ENCODE peak calls at places on chromosomes 11 and 22, in nine cellular contexts. One of them, this sample, is unnamed.

GRCh38 chr22:30265851-30266444 is 703 bp downstream of the OSM start:
- DNase-seq in GM04503: no peak
- DNase-seq in left lobe of liver: peak; percentile 67
- DNase-seq in T-helper 1 cell: peak; percentile 75
- DNase-seq in stimulated activated effector memory CD8-positive, alpha-beta T cell treated with anti-CD3 and anti-CD28 coated beads, Interleukin-12 subunit alpha, Interleukin-12 subunit beta, amount 100 ng/mL, for 72 hours: peak; percentile 92
- DNase-seq in HTR-8/SVneo: no peak
- DNase-seq in fibroblast of villous mesenchyme: no peak
- DNase-seq in HCT116: no peak
- DNase-seq in HEK293T: no peak
- DNase-seq in this sample: peak; percentile 81

GRCh38 chr11:86955674-86956522 is 703 bp upstream of the FZD4 start:
- DNase-seq in GM04503: no peak
- DNase-seq in left lobe of liver: peak; percentile 85
- DNase-seq in T-helper 1 cell: peak; percentile 4
- DNase-seq in stimulated activated effector memory CD8-positive, alpha-beta T cell treated with anti-CD3 and anti-CD28 coated beads, Interleukin-12 subunit alpha, Interleukin-12 subunit beta, amount 100 ng/mL, for 72 hours: peak; percentile 68
- DNase-seq in HTR-8/SVneo: peak; percentile 85
- DNase-seq in fibroblast of villous mesenchyme: peak; percentile 88
- DNase-seq in HCT116: peak; percentile 34
- DNase-seq in HEK293T: peak; percentile 81
- DNase-seq in this sample: peak; percentile 22

GRCh38 chr22:33116846-33117547 is 58.8 kb upstream of the SYN3 start:
- DNase-seq in GM04503: no peak
- DNase-seq in left lobe of liver: no peak
- DNase-seq in T-helper 1 cell: no peak
- DNase-seq in stimulated activated effector memory CD8-positive, alpha-beta T cell treated with anti-CD3 and anti-CD28 coated beads, Interleukin-12 subunit alpha, Interleukin-12 subunit beta, amount 100 ng/mL, for 72 hours: no peak
- DNase-seq in HTR-8/SVneo: no peak
- DNase-seq in fibroblast of villous mesenchyme: no peak
- DNase-seq in HCT116: no peak
- DNase-seq in HEK293T: no peak
- DNase-seq in this sample: no peak

GRCh38 chr11:126833020-126833419 is 167.6 kb downstream of the KIRREL3 start:
- DNase-seq in GM04503: no peak
- DNase-seq in left lobe of liver: no peak
- DNase-seq in T-helper 1 cell: no peak
- DNase-seq in stimulated activated effector memory CD8-positive, alpha-beta T cell treated with anti-CD3 and anti-CD28 coated beads, Interleukin-12 subunit alpha, Interleukin-12 subunit beta, amount 100 ng/mL, for 72 hours: no peak
- DNase-seq in HTR-8/SVneo: no peak
- DNase-seq in fibroblast of villous mesenchyme: no peak
- DNase-seq in HCT116: no peak
- DNase-seq in HEK293T: no peak
- DNase-seq in this sample: no peak

GRCh38 chr11:37916331-37916730 is 1318.3 kb upstream of the RAG2 start:
- DNase-seq in GM04503: no peak
- DNase-seq in left lobe of liver: no peak
- DNase-seq in T-helper 1 cell: no peak
- DNase-seq in stimulated activated effector memory CD8-positive, alpha-beta T cell treated with anti-CD3 and anti-CD28 coated beads, Interleukin-12 subunit alpha, Interleukin-12 subunit beta, amount 100 ng/mL, for 72 hours: no peak
- DNase-seq in HTR-8/SVneo: no peak
- DNase-seq in fibroblast of villous mesenchyme: no peak
- DNase-seq in HCT116: no peak
- DNase-seq in HEK293T: no peak
- DNase-seq in this sample: no peak

GRCh38 chr11:122843281-122844150 is 5.2 kb downstream of the CRTAM start:
- DNase-seq in GM04503: no peak
- DNase-seq in left lobe of liver: no peak
- DNase-seq in T-helper 1 cell: peak; percentile 16
- DNase-seq in stimulated activated effector memory CD8-positive, alpha-beta T cell treated with anti-CD3 and anti-CD28 coated beads, Interleukin-12 subunit alpha, Interleukin-12 subunit beta, amount 100 ng/mL, for 72 hours: peak; percentile 77
- DNase-seq in HTR-8/SVneo: no peak
- DNase-seq in fibroblast of villous mesenchyme: no peak
- DNase-seq in HCT116: no peak
- DNase-seq in HEK293T: no peak
- DNase-seq in this sample: peak; percentile 61

GRCh38 chr11:46315033-46315738 is 32.1 kb upstream of the DGKZ start:
- DNase-seq in GM04503: no peak
- DNase-seq in left lobe of liver: no peak
- DNase-seq in T-helper 1 cell: peak; percentile 46
- DNase-seq in stimulated activated effector memory CD8-positive, alpha-beta T cell treated with anti-CD3 and anti-CD28 coated beads, Interleukin-12 subunit alpha, Interleukin-12 subunit beta, amount 100 ng/mL, for 72 hours: peak; percentile 90
- DNase-seq in HTR-8/SVneo: peak; percentile 89
- DNase-seq in fibroblast of villous mesenchyme: peak; percentile 79
- DNase-seq in HCT116: peak; percentile 86
- DNase-seq in HEK293T: peak; percentile 90
- DNase-seq in this sample: peak; percentile 62

GRCh38 chr11:65414776-65415498 is 7.7 kb upstream of the NEAT1 start:
- DNase-seq in GM04503: no peak
- DNase-seq in left lobe of liver: peak; percentile 43
- DNase-seq in T-helper 1 cell: no peak
- DNase-seq in stimulated activated effector memory CD8-positive, alpha-beta T cell treated with anti-CD3 and anti-CD28 coated beads, Interleukin-12 subunit alpha, Interleukin-12 subunit beta, amount 100 ng/mL, for 72 hours: no peak
- DNase-seq in HTR-8/SVneo: no peak
- DNase-seq in fibroblast of villous mesenchyme: peak; percentile 37
- DNase-seq in HCT116: no peak
- DNase-seq in HEK293T: no peak
- DNase-seq in this sample: no peak

GRCh38 chr11:110479445-110480101 is 49.8 kb downstream of the FDX1 start:
- DNase-seq in GM04503: no peak
- DNase-seq in left lobe of liver: no peak
- DNase-seq in T-helper 1 cell: no peak
- DNase-seq in stimulated activated effector memory CD8-positive, alpha-beta T cell treated with anti-CD3 and anti-CD28 coated beads, Interleukin-12 subunit alpha, Interleukin-12 subunit beta, amount 100 ng/mL, for 72 hours: no peak
- DNase-seq in HTR-8/SVneo: no peak
- DNase-seq in fibroblast of villous mesenchyme: peak; percentile 44
- DNase-seq in HCT116: no peak
- DNase-seq in HEK293T: no peak
- DNase-seq in this sample: no peak

GRCh38 chr11:73389134-73389525 is 12.9 kb downstream of the RELT start:
- DNase-seq in GM04503: no peak
- DNase-seq in left lobe of liver: no peak
- DNase-seq in T-helper 1 cell: no peak
- DNase-seq in stimulated activated effector memory CD8-positive, alpha-beta T cell treated with anti-CD3 and anti-CD28 coated beads, Interleukin-12 subunit alpha, Interleukin-12 subunit beta, amount 100 ng/mL, for 72 hours: no peak
- DNase-seq in HTR-8/SVneo: no peak
- DNase-seq in fibroblast of villous mesenchyme: no peak
- DNase-seq in HCT116: no peak
- DNase-seq in HEK293T: no peak
- DNase-seq in this sample: no peak

GRCh38 chr11:8586184-8586583 is 7.8 kb downstream of the STK33 start:
- DNase-seq in GM04503: no peak
- DNase-seq in left lobe of liver: no peak
- DNase-seq in T-helper 1 cell: no peak
- DNase-seq in stimulated activated effector memory CD8-positive, alpha-beta T cell treated with anti-CD3 and anti-CD28 coated beads, Interleukin-12 subunit alpha, Interleukin-12 subunit beta, amount 100 ng/mL, for 72 hours: no peak
- DNase-seq in HTR-8/SVneo: no peak
- DNase-seq in fibroblast of villous mesenchyme: no peak
- DNase-seq in HCT116: no peak
- DNase-seq in HEK293T: no peak
- DNase-seq in this sample: no peak

GRCh38 chr11:73510877-73511276 is 87.0 kb downstream of the FAM168A start:
- DNase-seq in GM04503: no peak
- DNase-seq in left lobe of liver: no peak
- DNase-seq in T-helper 1 cell: no peak
- DNase-seq in stimulated activated effector memory CD8-positive, alpha-beta T cell treated with anti-CD3 and anti-CD28 coated beads, Interleukin-12 subunit alpha, Interleukin-12 subunit beta, amount 100 ng/mL, for 72 hours: no peak
- DNase-seq in HTR-8/SVneo: no peak
- DNase-seq in fibroblast of villous mesenchyme: no peak
- DNase-seq in HCT116: no peak
- DNase-seq in HEK293T: no peak
- DNase-seq in this sample: no peak

GRCh38 chr11:32297629-32298028 is 137.7 kb downstream of the WT1 start:
- DNase-seq in GM04503: peak; percentile 14
- DNase-seq in left lobe of liver: no peak
- DNase-seq in T-helper 1 cell: no peak
- DNase-seq in stimulated activated effector memory CD8-positive, alpha-beta T cell treated with anti-CD3 and anti-CD28 coated beads, Interleukin-12 subunit alpha, Interleukin-12 subunit beta, amount 100 ng/mL, for 72 hours: no peak
- DNase-seq in HTR-8/SVneo: peak; percentile 65
- DNase-seq in fibroblast of villous mesenchyme: peak; percentile 59
- DNase-seq in HCT116: peak; percentile 31
- DNase-seq in HEK293T: peak; percentile 45
- DNase-seq in this sample: no peak

GRCh38 chr11:95147364-95147905 is 57.8 kb downstream of the ENDOD1 start:
- DNase-seq in GM04503: peak; percentile 44
- DNase-seq in left lobe of liver: no peak
- DNase-seq in T-helper 1 cell: no peak
- DNase-seq in stimulated activated effector memory CD8-positive, alpha-beta T cell treated with anti-CD3 and anti-CD28 coated beads, Interleukin-12 subunit alpha, Interleukin-12 subunit beta, amount 100 ng/mL, for 72 hours: no peak
- DNase-seq in HTR-8/SVneo: peak; percentile 71
- DNase-seq in fibroblast of villous mesenchyme: peak; percentile 96
- DNase-seq in HCT116: peak; percentile 34
- DNase-seq in HEK293T: no peak
- DNase-seq in this sample: no peak

GRCh38 chr11:61971177-61972111 is 4.0 kb upstream of the FTH1 start:
- DNase-seq in GM04503: peak; percentile 91
- DNase-seq in left lobe of liver: peak; percentile 98
- DNase-seq in T-helper 1 cell: no peak
- DNase-seq in stimulated activated effector memory CD8-positive, alpha-beta T cell treated with anti-CD3 and anti-CD28 coated beads, Interleukin-12 subunit alpha, Interleukin-12 subunit beta, amount 100 ng/mL, for 72 hours: no peak
- DNase-seq in HTR-8/SVneo: peak; percentile 83
- DNase-seq in fibroblast of villous mesenchyme: peak; percentile 100
- DNase-seq in HCT116: peak; percentile 88
- DNase-seq in HEK293T: peak; percentile 72
- DNase-seq in this sample: no peak

GRCh38 chr22:24485608-24486007 is 9.5 kb upstream of the UPB1 start:
- DNase-seq in GM04503: no peak
- DNase-seq in left lobe of liver: no peak
- DNase-seq in T-helper 1 cell: no peak
- DNase-seq in stimulated activated effector memory CD8-positive, alpha-beta T cell treated with anti-CD3 and anti-CD28 coated beads, Interleukin-12 subunit alpha, Interleukin-12 subunit beta, amount 100 ng/mL, for 72 hours: no peak
- DNase-seq in HTR-8/SVneo: peak; percentile 25
- DNase-seq in fibroblast of villous mesenchyme: no peak
- DNase-seq in HCT116: no peak
- DNase-seq in HEK293T: no peak
- DNase-seq in this sample: no peak

GRCh38 chr22:36405221-36405631 is 17.5 kb upstream of the MYH9 start:
- DNase-seq in GM04503: no peak
- DNase-seq in left lobe of liver: no peak
- DNase-seq in T-helper 1 cell: no peak
- DNase-seq in stimulated activated effector memory CD8-positive, alpha-beta T cell treated with anti-CD3 and anti-CD28 coated beads, Interleukin-12 subunit alpha, Interleukin-12 subunit beta, amount 100 ng/mL, for 72 hours: no peak
- DNase-seq in HTR-8/SVneo: no peak
- DNase-seq in fibroblast of villous mesenchyme: no peak
- DNase-seq in HCT116: no peak
- DNase-seq in HEK293T: no peak
- DNase-seq in this sample: no peak

GRCh38 chr22:37827056-37827455 is 3.9 kb downstream of the GALR3 start:
- DNase-seq in GM04503: no peak
- DNase-seq in left lobe of liver: no peak
- DNase-seq in T-helper 1 cell: no peak
- DNase-seq in stimulated activated effector memory CD8-positive, alpha-beta T cell treated with anti-CD3 and anti-CD28 coated beads, Interleukin-12 subunit alpha, Interleukin-12 subunit beta, amount 100 ng/mL, for 72 hours: no peak
- DNase-seq in HTR-8/SVneo: no peak
- DNase-seq in fibroblast of villous mesenchyme: no peak
- DNase-seq in HCT116: no peak
- DNase-seq in HEK293T: no peak
- DNase-seq in this sample: no peak

GRCh38 chr22:49391436-49391835 is 436.2 kb downstream of the BRD1 start:
- DNase-seq in GM04503: no peak
- DNase-seq in left lobe of liver: peak; percentile 21
- DNase-seq in T-helper 1 cell: no peak
- DNase-seq in stimulated activated effector memory CD8-positive, alpha-beta T cell treated with anti-CD3 and anti-CD28 coated beads, Interleukin-12 subunit alpha, Interleukin-12 subunit beta, amount 100 ng/mL, for 72 hours: no peak
- DNase-seq in HTR-8/SVneo: no peak
- DNase-seq in fibroblast of villous mesenchyme: no peak
- DNase-seq in HCT116: no peak
- DNase-seq in HEK293T: no peak
- DNase-seq in this sample: no peak

GRCh38 chr11:112971200-112971599 is 10.0 kb downstream of the NCAM1 start:
- DNase-seq in GM04503: no peak
- DNase-seq in left lobe of liver: no peak
- DNase-seq in T-helper 1 cell: no peak
- DNase-seq in stimulated activated effector memory CD8-positive, alpha-beta T cell treated with anti-CD3 and anti-CD28 coated beads, Interleukin-12 subunit alpha, Interleukin-12 subunit beta, amount 100 ng/mL, for 72 hours: no peak
- DNase-seq in HTR-8/SVneo: no peak
- DNase-seq in fibroblast of villous mesenchyme: no peak
- DNase-seq in HCT116: no peak
- DNase-seq in HEK293T: no peak
- DNase-seq in this sample: no peak

GRCh38 chr11:127859941-127860354 is 727.4 kb downstream of the ETS1 start:
- DNase-seq in GM04503: peak; percentile 21
- DNase-seq in left lobe of liver: no peak
- DNase-seq in T-helper 1 cell: no peak
- DNase-seq in stimulated activated effector memory CD8-positive, alpha-beta T cell treated with anti-CD3 and anti-CD28 coated beads, Interleukin-12 subunit alpha, Interleukin-12 subunit beta, amount 100 ng/mL, for 72 hours: no peak
- DNase-seq in HTR-8/SVneo: no peak
- DNase-seq in fibroblast of villous mesenchyme: no peak
- DNase-seq in HCT116: no peak
- DNase-seq in HEK293T: no peak
- DNase-seq in this sample: no peak

GRCh38 chr22:37442537-37442936 is 15.3 kb upstream of the ELFN2 start:
- DNase-seq in GM04503: no peak
- DNase-seq in left lobe of liver: no peak
- DNase-seq in T-helper 1 cell: no peak
- DNase-seq in stimulated activated effector memory CD8-positive, alpha-beta T cell treated with anti-CD3 and anti-CD28 coated beads, Interleukin-12 subunit alpha, Interleukin-12 subunit beta, amount 100 ng/mL, for 72 hours: no peak
- DNase-seq in HTR-8/SVneo: peak; percentile 27
- DNase-seq in fibroblast of villous mesenchyme: peak; percentile 53
- DNase-seq in HCT116: peak; percentile 67
- DNase-seq in HEK293T: no peak
- DNase-seq in this sample: no peak

GRCh38 chr11:63012450-63013238 is 3.0 kb downstream of the SLC22A8 start:
- DNase-seq in GM04503: no peak
- DNase-seq in left lobe of liver: no peak
- DNase-seq in T-helper 1 cell: no peak
- DNase-seq in stimulated activated effector memory CD8-positive, alpha-beta T cell treated with anti-CD3 and anti-CD28 coated beads, Interleukin-12 subunit alpha, Interleukin-12 subunit beta, amount 100 ng/mL, for 72 hours: no peak
- DNase-seq in HTR-8/SVneo: no peak
- DNase-seq in fibroblast of villous mesenchyme: no peak
- DNase-seq in HCT116: no peak
- DNase-seq in HEK293T: no peak
- DNase-seq in this sample: no peak

GRCh38 chr11:3231851-3232744 is at the start of gene MRGPRE:
- DNase-seq in GM04503: no peak
- DNase-seq in left lobe of liver: no peak
- DNase-seq in T-helper 1 cell: no peak
- DNase-seq in stimulated activated effector memory CD8-positive, alpha-beta T cell treated with anti-CD3 and anti-CD28 coated beads, Interleukin-12 subunit alpha, Interleukin-12 subunit beta, amount 100 ng/mL, for 72 hours: peak; percentile 26
- DNase-seq in HTR-8/SVneo: no peak
- DNase-seq in fibroblast of villous mesenchyme: peak; percentile 5
- DNase-seq in HCT116: no peak
- DNase-seq in HEK293T: no peak
- DNase-seq in this sample: no peak

GRCh38 chr11:57345555-57346151 is 7.5 kb downstream of the P2RX3 start:
- DNase-seq in GM04503: no peak
- DNase-seq in left lobe of liver: peak; percentile 73
- DNase-seq in T-helper 1 cell: peak; percentile 56
- DNase-seq in stimulated activated effector memory CD8-positive, alpha-beta T cell treated with anti-CD3 and anti-CD28 coated beads, Interleukin-12 subunit alpha, Interleukin-12 subunit beta, amount 100 ng/mL, for 72 hours: peak; percentile 73
- DNase-seq in HTR-8/SVneo: peak; percentile 64
- DNase-seq in fibroblast of villous mesenchyme: peak; percentile 65
- DNase-seq in HCT116: peak; percentile 76
- DNase-seq in HEK293T: peak; percentile 77
- DNase-seq in this sample: peak; percentile 59

GRCh38 chr11:7436657-7437056 is 48.6 kb upstream of the OLFML1 start:
- DNase-seq in GM04503: no peak
- DNase-seq in left lobe of liver: no peak
- DNase-seq in T-helper 1 cell: no peak
- DNase-seq in stimulated activated effector memory CD8-positive, alpha-beta T cell treated with anti-CD3 and anti-CD28 coated beads, Interleukin-12 subunit alpha, Interleukin-12 subunit beta, amount 100 ng/mL, for 72 hours: no peak
- DNase-seq in HTR-8/SVneo: no peak
- DNase-seq in fibroblast of villous mesenchyme: no peak
- DNase-seq in HCT116: no peak
- DNase-seq in HEK293T: no peak
- DNase-seq in this sample: peak; percentile 18

GRCh38 chr11:87020336-87020735 is 17.4 kb upstream of the TMEM135 start:
- DNase-seq in GM04503: no peak
- DNase-seq in left lobe of liver: no peak
- DNase-seq in T-helper 1 cell: no peak
- DNase-seq in stimulated activated effector memory CD8-positive, alpha-beta T cell treated with anti-CD3 and anti-CD28 coated beads, Interleukin-12 subunit alpha, Interleukin-12 subunit beta, amount 100 ng/mL, for 72 hours: no peak
- DNase-seq in HTR-8/SVneo: no peak
- DNase-seq in fibroblast of villous mesenchyme: no peak
- DNase-seq in HCT116: no peak
- DNase-seq in HEK293T: no peak
- DNase-seq in this sample: no peak

GRCh38 chr11:123579482-123579812 is 75.0 kb downstream of the SCN3B start:
- DNase-seq in GM04503: no peak
- DNase-seq in left lobe of liver: no peak
- DNase-seq in T-helper 1 cell: no peak
- DNase-seq in stimulated activated effector memory CD8-positive, alpha-beta T cell treated with anti-CD3 and anti-CD28 coated beads, Interleukin-12 subunit alpha, Interleukin-12 subunit beta, amount 100 ng/mL, for 72 hours: no peak
- DNase-seq in HTR-8/SVneo: no peak
- DNase-seq in fibroblast of villous mesenchyme: no peak
- DNase-seq in HCT116: no peak
- DNase-seq in HEK293T: no peak
- DNase-seq in this sample: no peak

GRCh38 chr11:119671561-119672015 is 57.4 kb downstream of the NECTIN1 start:
- DNase-seq in GM04503: no peak
- DNase-seq in left lobe of liver: no peak
- DNase-seq in T-helper 1 cell: no peak
- DNase-seq in stimulated activated effector memory CD8-positive, alpha-beta T cell treated with anti-CD3 and anti-CD28 coated beads, Interleukin-12 subunit alpha, Interleukin-12 subunit beta, amount 100 ng/mL, for 72 hours: no peak
- DNase-seq in HTR-8/SVneo: no peak
- DNase-seq in fibroblast of villous mesenchyme: peak; percentile 65
- DNase-seq in HCT116: no peak
- DNase-seq in HEK293T: no peak
- DNase-seq in this sample: no peak

GRCh38 chr22:38732251-38732815 is 23.5 kb downstream of the SUN2 start:
- DNase-seq in GM04503: no peak
- DNase-seq in left lobe of liver: peak; percentile 88
- DNase-seq in T-helper 1 cell: no peak
- DNase-seq in stimulated activated effector memory CD8-positive, alpha-beta T cell treated with anti-CD3 and anti-CD28 coated beads, Interleukin-12 subunit alpha, Interleukin-12 subunit beta, amount 100 ng/mL, for 72 hours: no peak
- DNase-seq in HTR-8/SVneo: no peak
- DNase-seq in fibroblast of villous mesenchyme: no peak
- DNase-seq in HCT116: no peak
- DNase-seq in HEK293T: no peak
- DNase-seq in this sample: no peak

GRCh38 chr11:93614111-93614784 is 47.2 kb upstream of the CEP295 start:
- DNase-seq in GM04503: no peak
- DNase-seq in left lobe of liver: no peak
- DNase-seq in T-helper 1 cell: no peak
- DNase-seq in stimulated activated effector memory CD8-positive, alpha-beta T cell treated with anti-CD3 and anti-CD28 coated beads, Interleukin-12 subunit alpha, Interleukin-12 subunit beta, amount 100 ng/mL, for 72 hours: peak; percentile 53
- DNase-seq in HTR-8/SVneo: no peak
- DNase-seq in fibroblast of villous mesenchyme: no peak
- DNase-seq in HCT116: peak; percentile 43
- DNase-seq in HEK293T: peak; percentile 54
- DNase-seq in this sample: no peak

This sample was measured in memory B cell.